ENCODE peak calls at places on chromosomes 13 and 19, in five cellular contexts. L is HepG2, E is K562, W is HCT116, R is H1. J is an unnamed sample.

GRCh38 chr19:918481-919156 is 1.5 kb downstream of the KISS1R start:
- DNase-seq in R (no peak), L (no peak), W (no peak), E (peak), J (no peak)

GRCh38 chr13:114134944-114135610 is 2.7 kb upstream of the RASA3 start:
- DNase-seq in L (no peak), E (no peak), W (no peak), R (no peak), J (no peak)

GRCh38 chr13:109146912-109147624 is 517.7 kb downstream of the MYO16 start:
- DNase-seq in W (peak), R (no peak), L (no peak), E (no peak), J (no peak)

GRCh38 chr19:58366576-58367430 is 4.3 kb upstream of the ZNF497 start:
- DNase-seq in W (no peak), R (no peak), E (no peak), L (no peak), J (no peak)

GRCh38 chr19:51739466-51740213 is 12.0 kb downstream of the FPR1 start:
- DNase-seq in R (no peak), L (no peak), E (no peak), W (no peak), J (no peak)

GRCh38 chr19:8240274-8241229 is 31.4 kb downstream of the CERS4 start:
- DNase-seq in L (peak), E (peak), R (peak), W (peak), J (peak)

GRCh38 chr13:71799320-71799719 is 67.7 kb downstream of the DACH1 start:
- DNase-seq in W (no peak), E (no peak), R (no peak), L (no peak), J (no peak)

GRCh38 chr13:39455534-39456175 is 147.3 kb downstream of the LHFPL6 start:
- DNase-seq in W (no peak), R (no peak), E (no peak), L (no peak), J (no peak)

GRCh38 chr19:14769201-14769600 is 9.2 kb downstream of the ADGRE2 start:
- DNase-seq in R (no peak), L (no peak), E (no peak), W (no peak), J (no peak)

GRCh38 chr13:72295173-72295572 is 428.2 kb upstream of the DACH1 start:
- DNase-seq in E (no peak), L (no peak), R (no peak), W (no peak), J (no peak)

GRCh38 chr19:6354098-6354674 is 7.1 kb upstream of the CLPP start:
- DNase-seq in R (no peak), L (no peak), E (peak), W (no peak), J (no peak)

GRCh38 chr19:51090471-51090870 is 7.8 kb upstream of the KLK14 start:
- DNase-seq in R (no peak), E (no peak), W (no peak), L (no peak), J (no peak)

GRCh38 chr13:100544866-100545683 is 43.5 kb downstream of the GGACT start:
- DNase-seq in W (no peak), R (peak), L (no peak), E (no peak), J (no peak)

GRCh38 chr19:46951236-46951986 is 68.2 kb upstream of the NPAS1 start:
- DNase-seq in W (peak), R (no peak), E (no peak), L (peak), J (no peak)

GRCh38 chr13:44244288-44244687 is 129.3 kb upstream of the SERP2 start:
- DNase-seq in E (peak), R (no peak), W (peak), L (no peak), J (no peak)

GRCh38 chr13:112849500-112849899 is 119.5 kb upstream of the MCF2L start:
- DNase-seq in W (no peak), R (no peak), L (peak), E (no peak), J (no peak)

GRCh38 chr13:39942901-39943273 is 287.4 kb downstream of the COG6 start:
- DNase-seq in R (peak), E (peak), L (peak), W (peak), J (peak)

GRCh38 chr13:58919551-58919950 is 1244.2 kb downstream of the DIAPH3 start:
- DNase-seq in L (no peak), R (no peak), E (no peak), W (no peak), J (no peak)

GRCh38 chr19:29380581-29380980 is 145.2 kb upstream of the VSTM2B start:
- DNase-seq in E (no peak), R (no peak), W (no peak), L (no peak), J (no peak)

GRCh38 chr19:10894911-10895213 is 23.5 kb downstream of the CARM1 start:
- DNase-seq in L (no peak), R (no peak), E (no peak), W (no peak), J (no peak)

GRCh38 chr13:96899946-96900345 is 94.3 kb downstream of the OXGR1 start:
- DNase-seq in L (no peak), W (no peak), R (no peak), E (no peak), J (no peak)

GRCh38 chr13:90675129-90675528 is 672.4 kb upstream of the MIR17HG start:
- DNase-seq in W (no peak), E (no peak), L (no peak), R (no peak), J (no peak)

GRCh38 chr13:97212540-97213146 is 9.5 kb upstream of the MBNL2 start:
- DNase-seq in W (no peak), L (no peak), R (no peak), E (no peak), J (peak)

GRCh38 chr19:11142528-11143171 is 12.9 kb downstream of the SPC24 start:
- DNase-seq in E (peak), W (peak), L (peak), R (no peak), J (no peak)

GRCh38 chr13:98482476-98483444 is 94.1 kb downstream of the STK24 start:
- DNase-seq in L (no peak), E (no peak), W (no peak), R (no peak), J (no peak)

GRCh38 chr13:26785845-26786630 is 25.5 kb upstream of the GPR12 start:
- DNase-seq in R (peak), W (no peak), L (no peak), E (no peak), J (peak)

GRCh38 chr13:55244991-55245644 is 1895.6 kb upstream of the PRR20A start:
- DNase-seq in R (peak), W (no peak), E (no peak), L (peak), J (no peak)

GRCh38 chr19:45117167-45117594 is 24.2 kb downstream of the PPP1R37 start:
- DNase-seq in W (no peak), L (no peak), E (peak), R (no peak), J (no peak)

GRCh38 chr19:46925548-46925950 is 64.8 kb downstream of the ARHGAP35 start:
- DNase-seq in W (no peak), R (no peak), E (no peak), L (peak), J (no peak)

GRCh38 chr13:38348890-38349289 is 761 bp upstream of the UFM1 start:
- DNase-seq in L (no peak), W (no peak), E (no peak), R (no peak), J (peak)

GRCh38 chr13:92354583-92354982 is 872.0 kb upstream of the GPC6 start:
- DNase-seq in R (no peak), W (no peak), L (no peak), E (no peak), J (no peak)

DNA sequence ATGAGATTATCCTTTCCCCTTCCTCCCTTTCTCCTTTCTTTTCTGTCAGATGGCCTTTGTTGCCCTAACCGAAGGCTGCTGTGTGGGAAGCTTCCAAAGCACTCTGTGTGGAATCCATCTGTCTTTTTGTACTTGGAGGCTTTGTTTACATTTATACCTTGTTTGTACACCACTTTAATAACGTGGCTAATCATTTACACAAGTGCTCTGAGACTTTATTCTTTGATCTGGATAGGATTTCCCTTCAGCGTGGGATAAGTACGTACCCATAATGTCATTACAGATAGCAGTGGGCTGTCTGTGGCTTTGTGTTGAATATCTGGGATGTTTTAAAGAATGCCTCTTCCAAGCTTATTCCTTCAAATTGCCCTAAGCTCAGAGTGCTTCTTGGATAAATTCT is 684.7 kb upstream of the SLITRK5 start:
- DNase-seq in E (no peak), R (no peak), W (no peak), L (peak), J (no peak)
- TF ChIP-seq JUND in E (no peak), R (no peak), W (no peak), L (no peak), J (no peak)

DNA sequence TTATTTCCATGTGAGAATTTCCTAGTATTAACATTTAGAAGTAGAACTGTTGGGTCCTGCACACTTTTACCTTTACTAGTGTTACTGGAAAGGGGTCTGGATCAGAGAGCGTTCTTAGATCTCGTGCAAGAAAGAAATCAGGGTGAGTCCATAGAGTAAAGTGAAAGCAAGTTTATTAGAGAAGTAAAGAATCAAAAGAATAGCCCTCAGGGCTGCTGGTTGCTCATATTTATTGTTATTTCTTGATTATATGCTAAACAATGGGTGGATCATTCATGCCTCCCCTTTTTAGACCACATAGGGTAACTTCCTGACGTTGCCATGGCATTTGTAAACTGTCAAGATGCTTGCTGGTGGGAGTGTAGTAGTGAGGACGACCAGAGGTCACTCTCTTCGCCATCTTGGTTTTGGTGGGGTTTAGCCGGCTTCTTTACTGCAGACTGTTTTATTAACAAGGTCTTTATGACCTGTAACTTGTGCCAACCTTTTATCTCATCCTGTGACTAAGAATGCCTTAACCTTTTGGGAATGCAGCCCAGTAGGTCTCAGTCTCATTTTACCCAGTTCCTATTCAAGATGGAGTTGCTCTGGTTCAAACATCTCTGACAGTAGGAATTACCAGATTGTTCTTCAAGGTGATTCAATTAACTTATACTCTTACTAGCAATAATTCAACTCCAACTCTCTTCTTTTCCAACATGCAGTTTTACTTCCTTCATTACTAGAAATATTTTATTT is 27.4 kb downstream of the NDFIP2 start:
- DNase-seq in L (no peak), W (no peak), E (no peak), R (no peak), J (no peak)
- TF ChIP-seq JUND in L (no peak), W (no peak), E (no peak), R (no peak), J (no peak)

GRCh38 chr19:49020342-49020741 is 3.5 kb upstream of the LHB start:
- DNase-seq in W (no peak), R (peak), E (no peak), L (no peak), J (no peak)

GRCh38 chr19:49019242-49019932 is 2.5 kb upstream of the LHB start:
- DNase-seq in W (peak), L (peak), E (peak), R (peak), J (peak)

GRCh38 chr19:49017041-49017665 is at the start of gene LHB:
- DNase-seq in E (no peak), L (no peak), R (no peak), W (no peak), J (no peak)

GRCh38 chr19:49016067-49016839 is 638 bp downstream of the LHB start:
- DNase-seq in R (no peak), E (no peak), W (no peak), L (no peak), J (no peak)

DNA sequence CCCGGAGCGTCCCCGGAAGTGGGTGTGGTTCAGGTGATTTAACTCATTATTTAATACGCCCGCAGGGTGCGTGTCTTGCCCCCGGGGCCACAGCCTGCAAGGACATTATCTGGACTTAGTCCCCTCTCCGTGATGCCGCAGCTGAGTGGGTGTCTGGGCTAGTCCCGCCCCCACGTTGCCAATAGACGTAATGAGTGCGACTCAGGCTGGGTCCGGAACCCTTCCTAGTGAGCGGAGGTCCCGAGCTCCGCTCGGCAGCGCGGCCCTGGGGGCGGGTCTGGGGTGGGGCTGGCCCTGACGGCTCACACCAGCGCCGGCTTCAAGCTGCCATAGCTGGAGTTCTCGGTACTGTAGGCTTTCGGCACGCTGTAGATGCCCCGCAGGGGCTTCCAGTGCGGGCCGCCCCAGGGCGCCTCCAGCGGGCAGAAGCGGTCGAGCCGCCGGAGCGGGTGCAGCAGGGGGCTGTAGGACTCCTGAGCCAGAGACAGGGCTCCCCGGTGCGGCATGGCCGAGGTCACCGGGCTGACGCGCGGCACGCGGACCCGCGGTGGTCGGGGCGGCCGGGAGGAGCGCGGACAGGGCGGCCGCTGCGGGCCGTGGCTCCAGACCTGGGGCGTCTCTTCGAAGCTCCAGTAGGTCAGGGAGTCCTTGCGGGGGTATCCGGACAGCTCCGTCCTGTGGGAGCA is 918 bp upstream of the LHB start:
- DNase-seq in L (peak), E (peak), R (peak), W (peak), J (peak)
- TF ChIP-seq JUND in L (no peak), E (no peak), R (no peak), W (peak), J (no peak)

GRCh38 chr19:2129486-2129885 is 21.9 kb downstream of the AP3D1 start:
- DNase-seq in R (no peak), W (no peak), E (no peak), L (no peak), J (no peak)

GRCh38 chr19:2126879-2127518 is 24.4 kb downstream of the AP3D1 start:
- DNase-seq in W (no peak), E (no peak), L (no peak), R (no peak), J (no peak)

GRCh38 chr19:2129892-2130770 is 21.2 kb downstream of the AP3D1 start:
- DNase-seq in L (no peak), W (no peak), R (no peak), E (no peak), J (no peak)

GRCh38 chr19:2129022-2129421 is 22.3 kb downstream of the AP3D1 start:
- DNase-seq in L (no peak), R (no peak), E (no peak), W (no peak), J (no peak)

DNA sequence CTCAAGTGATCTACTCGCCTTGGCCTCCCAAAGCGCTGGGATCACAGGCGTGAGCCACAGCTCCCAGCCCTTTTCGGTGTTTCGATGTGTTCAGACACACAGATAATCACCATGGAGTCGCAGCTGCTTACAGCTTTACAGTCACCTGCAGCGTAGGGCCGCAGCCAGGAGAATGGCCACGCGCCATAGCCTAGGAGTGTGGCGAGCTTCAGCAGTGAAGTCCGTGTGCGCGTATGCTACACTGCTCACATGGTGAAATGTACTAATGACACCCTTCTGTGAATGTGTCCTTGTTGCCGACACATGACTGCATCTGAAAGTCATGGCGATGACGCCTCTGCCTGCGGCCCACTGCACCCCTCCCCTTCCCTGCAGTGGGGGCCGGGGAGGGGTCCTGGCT is 23.6 kb downstream of the AP3D1 start:
- DNase-seq in W (no peak), L (no peak), E (no peak), R (no peak), J (no peak)
- TF ChIP-seq JUND in W (no peak), L (no peak), E (no peak), R (no peak), J (no peak)

DNA sequence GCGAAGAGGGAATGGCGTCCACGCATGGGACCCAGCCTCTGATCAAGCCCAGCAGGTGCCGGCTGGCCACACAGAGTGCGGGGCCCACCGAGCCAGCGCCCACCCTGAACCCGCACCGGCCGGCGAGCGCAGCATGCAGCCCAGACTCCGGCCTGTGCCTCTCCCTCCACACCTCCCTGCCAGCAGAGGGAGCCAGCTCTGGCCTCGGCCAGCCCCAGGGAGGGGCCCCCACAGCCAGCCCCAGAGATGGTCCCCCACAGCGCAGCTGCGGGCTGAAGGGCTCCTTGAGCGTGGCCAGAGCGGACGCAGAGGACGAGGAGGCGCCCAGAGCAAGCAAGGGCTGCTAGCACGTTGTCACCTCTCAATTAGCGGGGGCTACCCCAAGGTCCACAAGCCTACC is 904.5 kb downstream of the SLITRK6 start:
- DNase-seq in L (no peak), R (peak), W (no peak), E (no peak), J (no peak)
- TF ChIP-seq JUND in L (no peak), R (no peak), W (no peak), E (no peak), J (no peak)

DNA sequence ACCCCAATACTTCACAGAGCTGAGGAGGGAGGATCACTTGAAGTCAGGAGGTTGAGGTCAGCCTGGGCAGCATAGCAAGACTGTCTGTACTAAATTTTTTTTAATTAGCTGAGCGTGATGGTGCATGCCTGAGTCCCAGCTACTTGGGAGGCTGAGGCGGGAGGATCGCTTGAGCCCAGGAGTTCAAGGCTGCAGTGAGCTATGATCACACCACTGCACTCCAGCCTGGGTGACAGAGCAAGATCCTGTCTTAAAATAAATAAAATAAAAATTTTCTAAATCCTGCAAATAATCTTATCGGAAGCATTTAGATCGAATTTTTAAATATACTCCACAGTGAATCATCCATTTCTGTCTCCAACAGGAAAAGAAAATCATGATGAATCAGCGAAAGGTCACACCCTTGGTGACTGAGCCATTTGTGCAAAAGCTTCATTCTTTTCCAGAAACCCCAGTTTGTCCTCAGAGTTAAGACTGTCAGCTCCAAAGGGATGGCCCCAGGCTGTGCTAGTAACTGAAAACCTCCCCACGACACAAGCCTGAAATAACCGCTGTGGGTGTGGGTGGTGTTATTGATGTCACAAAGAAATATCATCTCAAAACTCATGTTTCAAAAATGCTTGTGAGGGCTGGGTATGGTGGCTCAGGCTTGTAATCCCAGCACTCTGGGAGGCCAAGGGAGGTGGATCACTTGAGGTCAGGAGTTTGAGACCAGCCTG is 167.6 kb downstream of the PTPRS start:
- DNase-seq in R (no peak), L (no peak), E (no peak), W (peak), J (no peak)
- TF ChIP-seq JUND in R (no peak), L (no peak), E (peak), W (peak), J (no peak)

GRCh38 chr13:80979035-80979641 is 638.2 kb upstream of the SPRY2 start:
- DNase-seq in R (no peak), L (peak), E (peak), W (peak), J (peak)
- TF ChIP-seq JUND in R (no peak), L (no peak), E (no peak), W (no peak), J (no peak)